ENCODE peak calls at places on chromosomes 13 and 19, in five cellular contexts. N, S, L, R and H are unnamed samples.

GRCh38 chr19:39370735-39371134 is 20.2 kb downstream of the PAF1 start:
- DNase-seq in L (no peak), S (no peak), N (no peak), R (no peak), H (no peak)

GRCh38 chr19:928471-929259 is 2.8 kb downstream of the ARID3A start:
- DNase-seq in N (no peak), S (no peak), L (no peak), R (no peak), H (no peak)

GRCh38 chr13:41916173-41916954 is 44.5 kb downstream of the VWA8 start:
- DNase-seq in L (no peak), N (no peak), R (no peak), S (peak), H (no peak)

GRCh38 chr13:48018637-48019036 is 17.6 kb upstream of the SUCLA2 start:
- DNase-seq in N (no peak), L (no peak), R (no peak), S (no peak), H (no peak)

GRCh38 chr13:50512602-50513527 is 330.6 kb downstream of the DLEU7 start:
- DNase-seq in S (peak), L (peak), N (no peak), R (peak), H (peak)

GRCh38 chr19:41527079-41527478 is 48.9 kb upstream of the CEACAM21 start:
- DNase-seq in R (no peak), S (no peak), L (no peak), N (no peak), H (no peak)

GRCh38 chr19:1745589-1746031 is 7.7 kb upstream of the ONECUT3 start:
- DNase-seq in S (no peak), R (no peak), N (no peak), L (no peak), H (no peak)

GRCh38 chr13:66354880-66355279 is 875.3 kb downstream of the PCDH9 start:
- DNase-seq in S (no peak), N (no peak), L (no peak), R (no peak), H (no peak)

GRCh38 chr19:12085074-12085818 is 20.7 kb downstream of the ZNF844 start:
- DNase-seq in N (no peak), R (no peak), L (no peak), S (no peak), H (no peak)

GRCh38 chr19:38617283-38617763 is 430 bp downstream of the MAP4K1 start:
- DNase-seq in N (no peak), S (no peak), R (no peak), L (no peak), H (peak)

GRCh38 chr19:33514885-33515485 is 6.6 kb downstream of the PEPD start:
- DNase-seq in L (no peak), N (no peak), S (no peak), R (no peak), H (peak)

GRCh38 chr19:19468424-19469050 is 46.8 kb downstream of the TSSK6 start:
- DNase-seq in N (no peak), L (no peak), S (no peak), R (no peak), H (no peak)

GRCh38 chr13:112510987-112511715 is 76.8 kb downstream of the TUBGCP3 start:
- DNase-seq in R (no peak), S (no peak), N (no peak), L (no peak), H (no peak)

GRCh38 chr13:44629465-44630183 is 53.5 kb upstream of the TSC22D1 start:
- DNase-seq in N (no peak), L (no peak), R (no peak), S (peak), H (no peak)

GRCh38 chr13:74306496-74306895 is 172.3 kb upstream of the KLF12 start:
- DNase-seq in L (no peak), R (no peak), N (no peak), S (no peak), H (no peak)

GRCh38 chr19:8185343-8186068 is 23.7 kb upstream of the CERS4 start:
- DNase-seq in L (no peak), N (no peak), S (no peak), R (no peak), H (no peak)

GRCh38 chr19:58544591-58545285 is 874 bp downstream of the TRIM28 start:
- DNase-seq in L (peak), R (no peak), S (peak), N (no peak), H (no peak)

GRCh38 chr13:44052843-44053607 is 173.3 kb downstream of the LACC1 start:
- DNase-seq in L (no peak), S (no peak), R (no peak), N (no peak), H (no peak)

GRCh38 chr19:15210323-15210774 is 9.6 kb upstream of the NOTCH3 start:
- DNase-seq in R (no peak), N (no peak), S (no peak), L (no peak), H (no peak)